ENCODE peak calls at places on chromosomes 7 and 10, in nine cellular contexts. Z is Panc1; E is stimulated activated CD4-positive, alpha-beta T cell treated with anti-CD3 and anti-CD28 coated beads, Interleukin-2, amount 100 ng/mL, for 24 hours; X is ACHN; M is NCI-H2081; K is ELF-1; F is NCI-H446; T is left cardiac atrium; L is GM13977. V is an unnamed sample.
A peak's percentile ranks its signal among the peaks of the same experiment; 100 is the strongest.

GRCh38 chr10:2955064-2955463 is 112.3 kb upstream of the PFKP start:
- DNase-seq in X (no peak), K (no peak), E (no peak), T (no peak), M (no peak), Z (no peak), L (no peak), F (no peak), V (no peak)

GRCh38 chr7:120550494-120551048 is 277.6 kb downstream of the KCND2 start:
- DNase-seq in M (no peak), K (no peak), T (no peak), E (no peak), X (no peak), F (peak; percentile 6), Z (no peak), L (no peak), V (no peak)

GRCh38 chr10:92121686-92122492 is 169.0 kb downstream of the CPEB3 start:
- DNase-seq in X (no peak), Z (no peak), L (no peak), M (no peak), F (no peak), E (no peak), T (no peak), K (no peak), V (no peak)

GRCh38 chr7:1136841-1137516 is 23.0 kb downstream of the ZFAND2A start:
- DNase-seq in E (no peak), L (no peak), T (no peak), Z (no peak), X (peak; percentile 20), M (peak; percentile 37), F (no peak), K (peak; percentile 41), V (peak; percentile 45)

GRCh38 chr10:3408603-3409365 is 236.2 kb upstream of the PITRM1 start:
- DNase-seq in Z (no peak), X (no peak), M (no peak), L (no peak), K (no peak), E (no peak), F (no peak), T (no peak), V (no peak)

GRCh38 chr10:85098835-85099521 is 770.6 kb downstream of the CCSER2 start:
- DNase-seq in Z (no peak), E (no peak), T (no peak), K (no peak), M (no peak), X (no peak), F (no peak), L (no peak), V (no peak)

GRCh38 chr10:82399850-82400249 is 524.9 kb downstream of the NRG3 start:
- DNase-seq in E (no peak), T (no peak), M (no peak), F (no peak), Z (no peak), L (no peak), K (no peak), X (no peak), V (no peak)

GRCh38 chr10:68367121-68367520 is 34.4 kb upstream of the PBLD start:
- DNase-seq in F (no peak), K (no peak), M (no peak), X (no peak), L (no peak), T (no peak), Z (no peak), E (no peak), V (no peak)

GRCh38 chr7:111803015-111803758 is 240.9 kb upstream of the IMMP2L start:
- DNase-seq in K (no peak), X (no peak), E (no peak), T (no peak), F (no peak), M (no peak), Z (no peak), L (no peak), V (no peak)

GRCh38 chr10:6721964-6722615 is 142.0 kb upstream of the PRKCQ start:
- DNase-seq in Z (peak; percentile 2), X (peak; percentile 35), T (no peak), K (no peak), F (no peak), L (no peak), E (no peak), M (no peak), V (no peak)

GRCh38 chr10:78433722-78434535 is 400.3 kb downstream of the RPS24 start:
- DNase-seq in E (no peak), T (no peak), M (no peak), L (no peak), Z (no peak), X (no peak), F (peak; percentile 89), K (peak; percentile 45), V (no peak)

GRCh38 chr10:14693891-14694290 is 80.8 kb downstream of the FAM107B start:
- DNase-seq in T (no peak), K (no peak), X (no peak), L (no peak), F (no peak), Z (no peak), E (no peak), M (no peak), V (no peak)

GRCh38 chr7:103870664-103871063 is 118.8 kb downstream of the RELN start:
- DNase-seq in Z (no peak), M (peak; percentile 30), T (no peak), X (no peak), K (no peak), F (no peak), E (no peak), L (no peak), V (no peak)

GRCh38 chr7:882336-883028 is 6.1 kb downstream of the GET4 start:
- DNase-seq in E (no peak), L (no peak), K (no peak), T (peak; percentile 14), F (no peak), X (no peak), Z (no peak), M (no peak), V (no peak)

GRCh38 chr7:42262907-42263466 is 26.0 kb upstream of the GLI3 start:
- DNase-seq in E (no peak), F (peak; percentile 26), K (peak; percentile 37), Z (no peak), T (peak; percentile 46), L (no peak), M (no peak), X (no peak), V (no peak)

GRCh38 chr10:74289172-74289571 is 138.2 kb downstream of the ADK start:
- DNase-seq in X (no peak), Z (no peak), F (no peak), K (no peak), M (no peak), E (no peak), T (no peak), L (no peak), V (no peak)

GRCh38 chr10:47287365-47287802 is 12.6 kb upstream of the GDF10 start:
- DNase-seq in L (no peak), Z (no peak), E (no peak), M (no peak), F (no peak), K (peak; percentile 19), X (no peak), T (peak; percentile 55), V (no peak)

GRCh38 chr10:4246881-4247358 is 461.9 kb upstream of the KLF6 start:
- DNase-seq in F (no peak), K (no peak), Z (no peak), T (no peak), E (no peak), L (no peak), M (no peak), X (peak; percentile 13), V (no peak)

GRCh38 chr7:122315507-122316466 is 11.2 kb upstream of the FEZF1 start:
- DNase-seq in X (no peak), K (peak; percentile 41), F (no peak), Z (no peak), L (no peak), M (no peak), T (no peak), E (no peak), V (no peak)